ENCODE peak calls at places on chromosomes 7 and 10, in five cellular contexts. K, F, Q, N and Y are unnamed samples.

GRCh38 chr7:95296456-95296855 is 27.9 kb downstream of the PON1 start:
- DNase-seq in K (no peak), N (no peak), F (no peak), Q (no peak), Y (no peak)

GRCh38 chr7:30543815-30544525 is 39.3 kb upstream of the GGCT start:
- DNase-seq in K (no peak), F (no peak), Q (no peak), N (no peak), Y (no peak)

GRCh38 chr7:50714851-50715250 is 67.8 kb downstream of the GRB10 start:
- DNase-seq in N (peak; percentile 66), Q (peak; percentile 87), F (peak; percentile 92), K (no peak), Y (no peak)

GRCh38 chr7:98354511-98355249 is 46.2 kb downstream of the BAIAP2L1 start:
- DNase-seq in F (peak; percentile 96), N (peak; percentile 81), Q (peak; percentile 96), K (no peak), Y (no peak)

GRCh38 chr7:26619348-26619747 is 245.0 kb downstream of the SKAP2 start:
- DNase-seq in Q (no peak), F (no peak), K (no peak), N (no peak), Y (no peak)

GRCh38 chr7:141416691-141417268 is 134.4 kb upstream of the AGK start:
- DNase-seq in Q (no peak), F (no peak), K (no peak), N (no peak), Y (no peak)

GRCh38 chr7:44325811-44326241 is 432 bp upstream of the CAMK2B start:
- DNase-seq in F (no peak), N (no peak), K (no peak), Q (no peak), Y (no peak)

GRCh38 chr7:121085922-121086321 is 97.4 kb downstream of the CPED1 start:
- DNase-seq in Q (no peak), N (no peak), K (no peak), F (no peak), Y (no peak)

GRCh38 chr7:4164556-4164955 is 517.5 kb upstream of the FOXK1 start:
- DNase-seq in K (no peak), N (no peak), Q (no peak), F (no peak), Y (no peak)

GRCh38 chr10:3780056-3780765 is 4.8 kb downstream of the KLF6 start:
- DNase-seq in F (peak; percentile 61), Q (peak; percentile 84), K (no peak), N (no peak), Y (no peak)

GRCh38 chr7:155665957-155666287 is 21.5 kb downstream of the RBM33 start:
- DNase-seq in N (no peak), Q (peak; percentile 77), F (peak; percentile 78), K (no peak), Y (no peak)

GRCh38 chr7:130598056-130598455 is 70.5 kb downstream of the COPG2 start:
- DNase-seq in N (no peak), F (peak; percentile 6), Q (no peak), K (no peak), Y (no peak)

GRCh38 chr7:16867328-16867727 is 14.5 kb downstream of the AGR3 start:
- DNase-seq in K (no peak), N (no peak), F (no peak), Q (no peak), Y (no peak)

GRCh38 chr7:138316421-138317043 is 143.5 kb upstream of the TRIM24 start:
- DNase-seq in N (no peak), K (no peak), Q (no peak), F (no peak), Y (no peak)

GRCh38 chr10:11587860-11588259 is 23.6 kb downstream of the USP6NL start:
- DNase-seq in K (no peak), F (peak; percentile 60), Q (no peak), N (peak; percentile 62), Y (no peak)

GRCh38 chr10:132706701-132707100 is 79.2 kb downstream of the NKX6-2 start:
- DNase-seq in Q (no peak), N (no peak), F (no peak), K (no peak), Y (no peak)

GRCh38 chr7:151832656-151833055 is 44.3 kb downstream of the PRKAG2 start:
- DNase-seq in N (no peak), K (no peak), Q (no peak), F (no peak), Y (no peak)

GRCh38 chr10:132208489-132209050 is 21.8 kb downstream of the DPYSL4 start:
- DNase-seq in N (no peak), K (no peak), Q (no peak), F (no peak), Y (no peak)

GRCh38 chr7:147062897-147063296 is 946.3 kb downstream of the CNTNAP2 start:
- DNase-seq in N (no peak), F (no peak), Q (no peak), K (no peak), Y (no peak)

GRCh38 chr7:24786941-24787340 is 29.7 kb upstream of the GSDME start:
- DNase-seq in K (no peak), Q (peak; percentile 92), F (peak; percentile 96), N (peak; percentile 43), Y (no peak)

GRCh38 chr10:119136084-119136483 is 29.4 kb downstream of the SFXN4 start:
- DNase-seq in Q (no peak), K (no peak), F (no peak), N (no peak), Y (no peak)

GRCh38 chr7:42843209-42843800 is 68.6 kb downstream of the C7orf25 start:
- DNase-seq in N (peak; percentile 56), F (peak; percentile 63), K (no peak), Q (no peak), Y (peak; percentile 6)

DNA sequence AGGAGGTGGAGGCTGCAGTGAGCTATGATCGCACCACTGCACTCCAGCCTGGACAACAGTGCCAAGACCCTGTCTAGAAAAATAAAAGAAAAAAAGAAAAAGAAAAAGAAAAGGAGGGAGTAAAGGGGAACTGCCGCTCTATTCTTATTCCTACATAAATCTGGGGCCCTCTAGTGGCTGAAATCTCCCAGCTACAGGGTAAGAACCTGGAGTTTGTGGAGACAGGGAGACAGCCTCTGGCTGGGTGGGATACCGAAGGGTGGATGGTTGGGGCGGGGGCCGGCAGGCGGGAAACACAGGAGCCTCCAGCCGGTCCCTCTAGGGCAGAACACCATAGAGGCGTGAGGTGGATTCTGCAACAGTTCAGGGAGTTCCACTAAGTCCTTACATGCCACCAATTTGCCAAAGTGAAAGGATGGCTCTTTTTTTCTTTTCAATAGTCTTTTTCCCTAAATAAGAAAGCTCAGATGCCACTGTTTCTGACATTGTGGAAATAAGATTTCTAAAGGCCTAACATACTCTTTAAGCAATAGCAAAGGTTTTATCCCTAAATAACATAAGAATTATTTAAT is 117.3 kb downstream of the SVIL start:
- DNase-seq in F (peak; percentile 56), K (no peak), Q (peak; percentile 34), N (peak; percentile 32), Y (no peak)
- TF ChIP-seq CTCF in F (peak; percentile 70), K (no peak), Q (peak; percentile 47), N (peak; percentile 58), Y (no peak)

GRCh38 chr7:67302113-67303039 is 305.7 kb downstream of the TYW1 start:
- DNase-seq in Q (peak; percentile 100), K (peak; percentile 98), N (peak; percentile 94), F (peak; percentile 98), Y (peak; percentile 97)
- TF ChIP-seq CTCF in Q (no peak), K (no peak), N (peak; percentile 31), F (no peak), Y (peak; percentile 27)

GRCh38 chr10:17474595-17474994 is 20.2 kb upstream of the ST8SIA6 start:
- DNase-seq in K (no peak), N (no peak), F (peak; percentile 16), Q (peak; percentile 24), Y (no peak)
- TF ChIP-seq CTCF in K (no peak), N (no peak), F (no peak), Q (peak; percentile 17), Y (no peak)

GRCh38 chr7:102220229-102220850 is 66.3 kb upstream of the SH2B2 start:
- DNase-seq in F (no peak), N (no peak), K (no peak), Q (peak; percentile 29), Y (no peak)
- TF ChIP-seq CTCF in F (no peak), N (no peak), K (no peak), Q (no peak), Y (no peak)

DNA sequence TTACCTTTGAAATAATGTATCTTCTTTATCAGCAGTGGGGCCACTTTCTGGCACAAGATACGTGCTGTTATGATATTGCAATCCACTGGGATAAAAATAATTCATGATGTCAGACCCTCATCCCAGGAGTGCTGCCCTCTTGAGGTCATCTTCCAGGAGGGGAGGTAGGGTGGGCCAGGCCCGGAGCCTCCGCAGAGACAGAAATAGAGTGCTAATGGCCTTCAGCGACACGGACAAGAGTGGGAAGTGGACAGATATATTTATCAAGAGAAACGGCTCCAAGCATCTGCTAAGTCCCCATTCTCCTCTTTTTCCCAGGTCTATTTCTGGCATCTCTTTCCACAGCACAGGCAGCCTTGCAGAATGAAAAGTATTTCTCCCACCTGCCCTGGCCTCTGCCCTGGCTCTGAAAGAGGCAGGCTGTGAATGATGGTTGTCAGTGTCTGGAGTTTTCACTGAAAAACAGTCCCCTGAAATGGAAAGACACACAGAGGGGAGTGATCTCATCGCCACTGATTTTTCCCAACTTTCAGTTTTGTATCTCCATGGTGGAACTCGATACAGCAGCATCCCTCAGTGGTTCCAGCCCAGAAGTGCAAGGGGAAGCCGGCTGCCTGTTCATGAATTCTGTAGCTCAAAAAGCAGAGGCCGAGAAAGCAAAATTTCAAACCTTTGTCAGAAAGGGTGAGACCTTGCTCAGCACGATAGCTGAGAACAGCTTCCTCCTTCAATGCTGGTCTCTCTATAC is 251.7 kb upstream of the MYO3A start:
- DNase-seq in F (no peak), K (no peak), N (peak; percentile 33), Q (peak; percentile 25), Y (no peak)
- TF ChIP-seq CTCF in F (peak; percentile 22), K (no peak), N (no peak), Q (peak; percentile 36), Y (no peak)

GRCh38 chr7:53983505-53983904 is 558.7 kb upstream of the VSTM2A start:
- DNase-seq in Q (no peak), N (no peak), F (no peak), K (no peak), Y (no peak)
- TF ChIP-seq CTCF in Q (no peak), N (no peak), F (no peak), K (no peak), Y (no peak)